ENCODE peak calls at places on chromosomes 3 and 15, in five cellular contexts. P is IMR-90, K is mesenchymal stem cell, U is mesendoderm, Z is H9. C is an unnamed sample.

GRCh38 chr3:141680620-141681389 is 57.3 kb upstream of the RNF7 start:
- DNase-seq in U (peak), P (peak), K (peak), Z (peak), C (no peak)

GRCh38 chr3:49081429-49081828 is 12.4 kb downstream of the QRICH1 start:
- DNase-seq in P (no peak), K (no peak), U (no peak), Z (no peak), C (no peak)

GRCh38 chr15:63348392-63348791 is 33.3 kb downstream of the CA12 start:
- DNase-seq in U (no peak), K (peak), P (peak), Z (no peak), C (no peak)

GRCh38 chr3:100602506-100603444 is 6.6 kb upstream of the ADGRG7 start:
- DNase-seq in U (peak), P (peak), Z (peak), K (peak), C (no peak)

GRCh38 chr3:154765241-154765640 is 314.9 kb upstream of the MME start:
- DNase-seq in P (no peak), K (no peak), Z (no peak), U (no peak), C (no peak)

GRCh38 chr3:171429635-171430034 is 30.6 kb downstream of the TNIK start:
- DNase-seq in Z (peak), P (no peak), K (no peak), U (peak), C (no peak)

GRCh38 chr3:112126501-112126900 is 6.5 kb downstream of the GCSAM start:
- DNase-seq in Z (peak), P (peak), K (no peak), U (peak), C (peak)

GRCh38 chr3:106206613-106207012 is 337.8 kb upstream of the CBLB start:
- DNase-seq in Z (no peak), P (no peak), K (no peak), U (no peak), C (no peak)

GRCh38 chr3:161271646-161272045 is 50.5 kb downstream of the NMD3 start:
- DNase-seq in U (no peak), P (no peak), K (no peak), Z (no peak), C (no peak)

GRCh38 chr3:138230525-138230924 is 43.4 kb downstream of the ARMC8 start:
- DNase-seq in K (no peak), U (no peak), Z (no peak), P (peak), C (no peak)

GRCh38 chr15:91928676-91929075 is 75.2 kb downstream of the SLCO3A1 start:
- DNase-seq in K (no peak), U (no peak), Z (no peak), P (no peak), C (no peak)

DNA sequence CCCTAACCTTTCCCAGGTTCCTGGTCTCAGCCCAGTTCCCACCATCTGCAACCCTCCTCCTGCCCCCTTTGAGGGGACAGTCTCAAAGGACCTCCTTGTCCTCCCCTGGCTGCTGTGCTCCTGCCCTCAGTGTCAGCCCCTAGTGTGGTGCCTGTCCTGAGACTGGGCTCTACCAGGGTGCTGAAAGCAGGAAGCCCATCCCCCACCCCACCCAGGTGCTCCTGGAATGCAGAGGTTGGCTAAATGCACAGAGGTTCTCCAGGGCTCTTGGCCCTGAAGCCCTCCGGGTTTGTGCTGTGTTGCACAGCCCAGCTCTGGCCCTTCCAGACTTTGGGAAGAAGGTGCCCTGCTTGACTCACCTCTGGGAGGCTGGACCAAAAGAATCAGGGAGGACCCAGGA is 21.8 kb downstream of the C3orf18 start:
- DNase-seq in U (no peak), K (no peak), P (no peak), Z (peak), C (no peak)
- H2BK15ac ChIP-seq in U (no peak), K (no peak), P (no peak), Z (no peak), C (no peak)

GRCh38 chr3:194384569-194385001 is 14.5 kb downstream of the GP5 start:
- DNase-seq in P (no peak), K (no peak), U (no peak), Z (peak), C (no peak)
- H2BK15ac ChIP-seq in P (no peak), K (no peak), U (no peak), Z (no peak), C (peak)

DNA sequence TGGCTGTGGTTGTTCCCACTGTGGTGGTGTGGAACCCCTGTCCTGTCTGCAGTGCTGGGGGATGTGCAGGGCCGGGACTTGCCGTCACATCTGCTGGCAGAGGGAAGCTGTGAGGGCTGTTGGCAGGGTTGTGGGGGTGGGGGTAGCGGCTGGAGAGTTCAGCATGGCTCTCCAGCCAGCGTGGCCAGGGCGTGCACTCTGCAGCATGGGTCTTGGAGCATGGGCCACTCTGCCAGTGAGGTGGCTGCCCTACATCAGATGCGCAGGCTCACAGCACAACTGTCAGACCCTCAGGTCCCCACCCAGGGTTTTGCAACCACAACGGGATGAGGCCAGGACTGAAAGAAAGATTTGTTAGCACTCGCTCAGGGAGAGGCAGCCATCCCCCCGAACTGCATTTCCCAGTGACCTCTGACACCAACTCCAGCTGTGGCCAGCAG is 237.7 kb upstream of the LYSMD4 start:
- DNase-seq in P (no peak), U (no peak), K (no peak), Z (no peak), C (no peak)
- H2BK15ac ChIP-seq in P (no peak), U (no peak), K (no peak), Z (no peak), C (no peak)

GRCh38 chr15:77830041-77830440 is 197.3 kb upstream of the LINGO1 start:
- DNase-seq in U (no peak), K (peak), Z (peak), P (peak), C (no peak)

GRCh38 chr15:77831989-77832388 is 199.3 kb upstream of the LINGO1 start:
- DNase-seq in U (no peak), Z (no peak), P (no peak), K (no peak), C (no peak)

GRCh38 chr15:77834276-77834990 is 201.7 kb upstream of the LINGO1 start:
- DNase-seq in Z (no peak), K (no peak), P (no peak), U (no peak), C (no peak)

GRCh38 chr15:77836116-77836798 is 203.5 kb upstream of the LINGO1 start:
- DNase-seq in Z (peak), K (peak), P (peak), U (peak), C (no peak)

GRCh38 chr15:77832874-77833273 is 200.2 kb upstream of the LINGO1 start:
- DNase-seq in U (no peak), P (no peak), Z (no peak), K (no peak), C (no peak)
- H2BK15ac ChIP-seq in U (no peak), P (no peak), Z (no peak), K (no peak), C (no peak)

C was measured in neuronal stem cell.